ENCODE peak calls at places on chromosomes 3 and 15, in four cellular contexts. G is NCI-H2081 treated with DMSO at 0.1 percent for 48 hours, P is heart left ventricle, O is nephron progenitor cell. S is an unnamed sample.

GRCh38 chr15:30905821-30906220 is 2.1 kb downstream of the FAN1 start:
- DNase-seq in O (no peak), G (no peak), P (no peak), S (no peak)

GRCh38 chr15:96348112-96349027 is 17.9 kb downstream of the NR2F2 start:
- DNase-seq in P (no peak), G (no peak), O (no peak), S (no peak)

GRCh38 chr15:89303986-89304385 is 30.6 kb downstream of the POLG start:
- DNase-seq in P (no peak), G (no peak), O (no peak), S (no peak)

GRCh38 chr3:134340362-134340997 is 33.8 kb downstream of the AMOTL2 start:
- DNase-seq in G (no peak), P (no peak), O (no peak), S (no peak)

GRCh38 chr3:194548346-194549321 is 61.8 kb upstream of the ATP13A3 start:
- DNase-seq in O (no peak), P (no peak), G (no peak), S (no peak)

GRCh38 chr3:48232734-48233133 is 8.2 kb upstream of the ZNF589 start:
- DNase-seq in P (peak), G (no peak), O (peak), S (peak)

GRCh38 chr3:196890309-196890708 is 22.6 kb downstream of the SENP5 start:
- DNase-seq in O (no peak), P (no peak), G (no peak), S (no peak)

GRCh38 chr15:75024102-75024636 is 779 bp downstream of the PPCDC start:
- DNase-seq in O (no peak), P (no peak), G (no peak), S (no peak)

GRCh38 chr15:71411538-71412482 is 296.5 kb downstream of the THSD4 start:
- DNase-seq in P (no peak), G (no peak), O (peak), S (no peak)